ENCODE peak calls at places on chromosomes 4 and X, in four cellular contexts. I is adipocyte, K is mesenchymal stem cell, N is K562. D is an unnamed sample.

GRCh38 chrX:115233497-115234219 is at the start of gene LRCH2:
- DNase-seq in I (peak), N (no peak), K (peak), D (peak)

GRCh38 chr4:130922955-130923354 is 1827.0 kb downstream of the C4orf33 start:
- DNase-seq in I (no peak), K (no peak), N (no peak), D (no peak)

GRCh38 chr4:114598191-114599121 is at the start of gene UGT8:
- DNase-seq in I (peak), N (peak), K (peak), D (peak)

GRCh38 chr4:3212391-3213100 is 36.4 kb upstream of the MSANTD1 start:
- DNase-seq in I (no peak), K (no peak), N (no peak), D (no peak)

GRCh38 chr4:52376107-52376704 is 282.9 kb downstream of the USP46 start:
- DNase-seq in K (peak), I (peak), N (peak), D (no peak)

GRCh38 chr4:2794707-2795557 is 2.0 kb downstream of the SH3BP2 start:
- DNase-seq in N (no peak), I (peak), K (peak), D (peak)

GRCh38 chr4:183989471-183989870 is 84.4 kb downstream of the STOX2 start:
- DNase-seq in K (peak), N (no peak), I (peak), D (no peak)

GRCh38 chrX:2452317-2452784 is 48.4 kb downstream of the DHRSX start:
- DNase-seq in K (no peak), N (peak), I (no peak), D (no peak)

GRCh38 chrX:107579956-107580355 is 48.4 kb upstream of the PRPS1 start:
- DNase-seq in K (peak), N (no peak), I (peak), D (no peak)

GRCh38 chrX:152821145-152821765 is 9.3 kb downstream of the CETN2 start:
- DNase-seq in I (peak), K (peak), N (peak), D (peak)

GRCh38 chrX:51747671-51748070 is 4.4 kb downstream of the GSPT2 start:
- DNase-seq in I (no peak), N (no peak), K (no peak), D (no peak)

GRCh38 chrX:38896724-38897298 is 95.6 kb downstream of the MID1IP1 start:
- DNase-seq in N (no peak), K (no peak), I (no peak), D (no peak)

GRCh38 chrX:3697701-3698279 is 15.7 kb downstream of the PRKX start:
- DNase-seq in N (no peak), I (peak), K (peak), D (peak)

GRCh38 chrX:150324035-150324728 is 38.9 kb upstream of the MAMLD1 start:
- DNase-seq in N (no peak), I (peak), K (peak), D (no peak)

GRCh38 chr4:15344041-15344440 is 83.8 kb upstream of the C1QTNF7 start:
- DNase-seq in I (peak), K (peak), N (no peak), D (no peak)

GRCh38 chr4:57080781-57081650 is 29.2 kb downstream of the IGFBP7 start:
- DNase-seq in I (peak), K (peak), N (no peak), D (no peak)

GRCh38 chrX:85024562-85024961 is 20.9 kb downstream of the APOOL start:
- DNase-seq in I (no peak), N (no peak), K (no peak), D (no peak)

GRCh38 chr4:17809667-17810066 is 890 bp downstream of the DCAF16 start:
- DNase-seq in I (no peak), N (no peak), K (no peak), D (no peak)

GRCh38 chrX:40095588-40096394 is 2.0 kb downstream of the BCOR start:
- DNase-seq in K (peak), I (peak), N (no peak), D (peak)

GRCh38 chr4:155564086-155564485 is 102.6 kb upstream of the GUCY1A1 start:
- DNase-seq in K (no peak), I (no peak), N (no peak), D (no peak)

GRCh38 chr4:71187399-71188196 is 151.2 kb upstream of the SLC4A4 start:
- DNase-seq in I (peak), N (no peak), K (peak), D (peak)

GRCh38 chrX:46873746-46874145 is 36.9 kb downstream of the RP2 start:
- DNase-seq in K (no peak), I (no peak), N (no peak), D (no peak)

GRCh38 chrX:51144828-51145442 is 187.7 kb upstream of the NUDT10 start:
- DNase-seq in I (peak), N (peak), K (peak), D (peak)

GRCh38 chrX:154484255-154485149 is 1.9 kb downstream of the UBL4A start:
- DNase-seq in I (no peak), N (peak), K (no peak), D (no peak)

GRCh38 chr4:176309046-176309445 is 10.7 kb upstream of the SPCS3 start:
- DNase-seq in K (no peak), I (no peak), N (no peak), D (no peak)

GRCh38 chr4:55887594-55887993 is 34.1 kb downstream of the EXOC1 start:
- DNase-seq in K (peak), I (no peak), N (no peak), D (no peak)

GRCh38 chrX:93868289-93868985 is 194.4 kb downstream of the FAM133A start:
- DNase-seq in N (no peak), K (no peak), I (no peak), D (no peak)

GRCh38 chr4:77994194-77994721 is 62.9 kb upstream of the FRAS1 start:
- DNase-seq in N (peak), I (peak), K (peak), D (peak)

GRCh38 chr4:52199574-52200338 is 148.7 kb downstream of the SPATA18 start:
- DNase-seq in N (no peak), K (peak), I (peak), D (no peak)

DNA sequence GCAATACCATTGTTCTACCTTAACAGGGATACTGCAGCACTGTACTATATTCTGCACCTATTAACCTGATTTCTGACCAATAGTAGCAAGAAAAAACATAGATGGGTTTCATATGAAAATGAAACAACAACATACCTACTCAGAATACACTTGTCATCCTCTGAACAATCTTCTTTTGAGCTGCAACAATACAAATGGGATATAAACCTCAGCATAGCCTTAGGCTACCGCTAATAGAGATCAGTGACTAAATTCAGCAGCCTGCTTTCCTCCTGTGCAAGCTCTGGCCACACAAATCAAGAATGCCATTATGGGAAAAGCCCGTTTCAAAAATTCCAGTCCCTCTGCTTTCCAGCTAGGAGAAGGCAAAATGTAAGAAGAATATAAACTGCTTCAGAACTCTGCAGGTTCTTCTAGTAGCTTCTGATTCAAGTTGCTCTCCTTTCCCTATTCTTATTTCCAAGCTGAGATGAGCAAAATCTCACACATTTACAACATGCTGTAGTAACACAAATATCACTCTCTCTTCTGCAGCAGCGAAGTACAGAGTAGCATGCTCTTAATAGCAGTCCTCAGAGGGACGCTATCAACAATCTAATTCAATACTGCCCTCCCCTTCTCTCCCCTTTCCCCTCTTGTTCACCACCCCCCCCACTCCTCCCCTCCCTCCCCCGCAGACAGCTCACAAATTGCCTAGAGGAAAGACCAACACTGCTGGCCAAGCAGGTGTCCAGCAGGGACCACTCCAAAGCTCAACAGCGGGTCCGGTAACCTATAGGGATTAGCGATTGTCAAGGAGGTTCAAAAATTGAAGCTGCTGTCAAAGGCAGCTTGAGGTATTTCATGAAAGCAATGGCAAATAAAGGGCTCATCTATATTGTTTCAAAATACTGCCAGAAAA is 143.2 kb downstream of the KLHL13 start:
- DNase-seq in N (no peak), I (peak), K (no peak), D (no peak)
- H3K9ac ChIP-seq in N (no peak), I (no peak), K (no peak), D (no peak)

DNA sequence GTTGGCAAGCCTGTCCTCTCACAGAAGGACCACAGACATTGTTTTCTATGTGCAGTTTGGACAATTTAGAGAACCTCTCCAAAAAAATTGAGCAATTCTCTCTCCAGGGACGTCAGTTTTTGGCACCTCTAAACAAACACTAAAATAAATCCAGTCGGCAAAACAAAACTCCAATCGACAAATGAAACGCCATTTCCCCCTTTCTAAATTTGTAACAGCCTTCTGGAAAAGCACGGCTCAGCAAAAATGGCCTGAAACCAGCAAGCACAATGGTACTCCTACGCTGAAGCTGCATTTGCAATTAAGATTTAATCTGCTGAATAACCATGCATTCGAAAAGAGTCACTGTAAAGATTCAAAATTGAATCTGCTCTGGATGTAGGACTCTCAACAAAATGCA is 79.7 kb upstream of the MAP3K15 start:
- DNase-seq in N (no peak), K (no peak), I (no peak), D (no peak)
- H3K4me3 ChIP-seq in N (no peak), K (no peak), I (no peak), D (no peak)

GRCh38 chrX:71978164-71978563 is 67.5 kb downstream of the NHSL2 start:
- DNase-seq in I (no peak), K (no peak), N (no peak), D (no peak)
- H3K9ac ChIP-seq in I (no peak), K (no peak), N (no peak), D (no peak)

GRCh38 chr4:25915359-25915716 is 1.3 kb downstream of the SMIM20 start:
- DNase-seq in N (peak), I (no peak), K (no peak), D (no peak)
- H3K4me3 ChIP-seq in N (peak), I (peak), K (peak), D (peak)